ENCODE peak calls at places on chromosomes 7 and 10, in five cellular contexts. W is neuronal stem cell, R is H9, T is mesenchymal stem cell, O is H1. M is an unnamed sample.

GRCh38 chr7:128408709-128409434 is 910 bp downstream of the IMPDH1 start:
- DNase-seq in W (no peak), O (peak), T (peak), R (no peak), M (no peak)

GRCh38 chr7:75050501-75050900 is 23.1 kb downstream of the RCC1L start:
- DNase-seq in O (no peak), W (no peak), T (no peak), R (no peak), M (no peak)

GRCh38 chr7:76383089-76383944 is 24.5 kb upstream of the YWHAG start:
- DNase-seq in O (peak), R (peak), T (no peak), W (no peak), M (peak)

GRCh38 chr10:74752371-74752990 is 73.9 kb upstream of the KAT6B start:
- DNase-seq in R (peak), T (no peak), W (no peak), O (no peak), M (no peak)

GRCh38 chr10:64219271-64220025 is 698.2 kb downstream of the REEP3 start:
- DNase-seq in R (no peak), W (no peak), T (no peak), O (no peak), M (no peak)

GRCh38 chr10:133213641-133214467 is 16.2 kb upstream of the UTF1 start:
- DNase-seq in W (no peak), O (no peak), R (no peak), T (no peak), M (no peak)

GRCh38 chr10:49191349-49191748 is 3.2 kb upstream of the TMEM273 start:
- DNase-seq in O (no peak), W (no peak), R (no peak), T (no peak), M (no peak)

GRCh38 chr7:91165846-91166230 is 98.4 kb upstream of the FZD1 start:
- DNase-seq in R (no peak), T (peak), W (no peak), O (no peak), M (no peak)

GRCh38 chr10:7410800-7411670 is at the start of gene SFMBT2:
- DNase-seq in W (peak), T (peak), O (peak), R (peak), M (no peak)

GRCh38 chr7:41333506-41333905 is 369.4 kb downstream of the INHBA start:
- DNase-seq in W (no peak), T (peak), R (no peak), O (no peak), M (no peak)

GRCh38 chr7:8423057-8423456 is 10.4 kb upstream of the NXPH1 start:
- DNase-seq in O (no peak), W (no peak), T (no peak), R (no peak), M (no peak)

GRCh38 chr10:16494174-16494573 is 27.5 kb downstream of the C1QL3 start:
- DNase-seq in T (no peak), R (no peak), W (no peak), O (no peak), M (no peak)

GRCh38 chr7:867406-868188 is 8.8 kb upstream of the GET4 start:
- DNase-seq in R (no peak), O (no peak), W (no peak), T (no peak), M (no peak)

GRCh38 chr7:110775046-110775445 is 315.9 kb upstream of the LRRN3 start:
- DNase-seq in O (no peak), T (peak), R (no peak), W (no peak), M (peak)

DNA sequence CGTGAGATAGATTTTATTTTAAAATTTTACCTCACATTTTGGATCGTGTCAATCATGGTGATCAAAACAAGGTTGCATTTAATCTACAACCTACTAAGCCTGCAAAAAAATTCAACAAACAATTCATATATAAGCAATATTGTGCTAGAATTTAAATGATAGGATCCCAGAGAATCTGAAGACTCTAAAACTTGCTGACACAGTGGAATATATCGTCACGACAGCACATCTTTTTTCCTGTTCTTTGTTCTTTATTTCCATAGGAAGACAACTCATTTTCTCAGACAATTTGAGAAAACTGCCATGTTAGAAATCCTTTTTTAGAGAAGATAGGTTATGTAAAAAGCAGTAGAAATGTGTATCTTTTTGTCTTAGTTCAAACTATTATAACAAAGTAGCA is 820.2 kb upstream of the CELF2 start:
- DNase-seq in O (no peak), T (no peak), W (no peak), R (no peak), M (no peak)
- H2BK5ac ChIP-seq in O (no peak), T (no peak), W (no peak), R (no peak), M (no peak)

GRCh38 chr10:110163192-110163773 is 44.1 kb upstream of the MXI1 start:
- DNase-seq in W (no peak), T (no peak), R (peak), O (no peak), M (no peak)

GRCh38 chr10:110165867-110166266 is 41.5 kb upstream of the MXI1 start:
- DNase-seq in R (peak), O (peak), W (no peak), T (no peak), M (no peak)

GRCh38 chr10:110165239-110165638 is 42.2 kb upstream of the MXI1 start:
- DNase-seq in O (peak), T (no peak), W (no peak), R (peak), M (no peak)

GRCh38 chr10:110162749-110163148 is 44.7 kb upstream of the MXI1 start:
- DNase-seq in T (no peak), O (peak), W (no peak), R (peak), M (no peak)

DNA sequence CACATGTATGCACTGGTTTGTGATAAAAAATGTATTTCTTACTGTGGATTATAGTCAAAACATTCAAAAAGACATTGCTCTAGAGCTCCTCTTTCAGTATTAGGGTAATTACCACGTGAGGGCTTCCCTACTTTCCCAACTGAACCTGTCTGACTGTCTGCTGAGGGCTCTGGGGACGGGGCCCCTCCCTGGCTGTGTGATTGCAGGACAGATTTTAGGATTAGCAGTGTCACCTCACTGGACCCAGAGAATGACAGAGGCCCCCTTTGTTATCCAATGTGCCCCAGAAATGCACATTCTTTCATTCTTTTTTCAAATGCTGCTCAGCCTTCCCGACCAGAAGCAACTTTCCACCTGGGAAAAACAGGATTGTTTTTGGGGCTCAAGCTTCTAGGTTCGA is 43.6 kb upstream of the MXI1 start:
- DNase-seq in R (peak), O (no peak), W (no peak), T (no peak), M (no peak)
- H2BK12ac ChIP-seq in R (no peak), O (peak), W (no peak), T (no peak), M (no peak)

GRCh38 chr10:70052462-70053211 is at the start of gene MACROH2A2:
- DNase-seq in R (peak), W (peak), T (peak), O (peak), M (no peak)
- H3K4ac ChIP-seq in R (no peak), W (no peak), T (no peak), O (no peak), M (peak)

GRCh38 chr10:31956200-31956946 is 27.7 kb upstream of the ARHGAP12 start:
- DNase-seq in T (no peak), W (no peak), R (no peak), O (no peak), M (no peak)
- H2BK5ac ChIP-seq in T (no peak), W (no peak), R (no peak), O (no peak), M (no peak)

GRCh38 chr10:62067560-62067959 is 166.1 kb downstream of the ARID5B start:
- DNase-seq in W (no peak), O (no peak), T (no peak), R (no peak), M (no peak)
- H2BK12ac ChIP-seq in W (no peak), O (no peak), T (no peak), R (no peak), M (no peak)

GRCh38 chr7:84139986-84140729 is 54.4 kb downstream of the SEMA3A start:
- DNase-seq in R (no peak), T (no peak), O (no peak), W (no peak), M (no peak)

GRCh38 chr7:84136809-84137208 is 57.8 kb downstream of the SEMA3A start:
- DNase-seq in T (no peak), O (no peak), R (no peak), W (no peak), M (no peak)

GRCh38 chr7:84134169-84134568 is 60.4 kb downstream of the SEMA3A start:
- DNase-seq in O (no peak), T (no peak), W (no peak), R (no peak), M (no peak)

GRCh38 chr7:84137812-84138211 is 56.8 kb downstream of the SEMA3A start:
- DNase-seq in R (no peak), T (no peak), W (no peak), O (no peak), M (no peak)

GRCh38 chr7:84136336-84136735 is 58.3 kb downstream of the SEMA3A start:
- DNase-seq in T (no peak), W (no peak), R (no peak), O (no peak), M (no peak)
- H3K4ac ChIP-seq in T (no peak), W (no peak), R (no peak), O (no peak), M (no peak)

GRCh38 chr7:135159359-135160087 is 11.0 kb downstream of the CYREN start:
- DNase-seq in W (no peak), R (no peak), T (peak), O (no peak), M (no peak)

GRCh38 chr7:135160098-135160857 is 10.2 kb downstream of the CYREN start:
- DNase-seq in T (peak), O (no peak), R (no peak), W (no peak), M (no peak)

GRCh38 chr7:135162382-135163001 is 8.0 kb downstream of the CYREN start:
- DNase-seq in T (no peak), R (no peak), W (no peak), O (no peak), M (no peak)

GRCh38 chr7:135161669-135162068 is 8.8 kb downstream of the CYREN start:
- DNase-seq in O (no peak), T (no peak), W (no peak), R (no peak), M (no peak)

GRCh38 chr7:135160858-135161653 is 9.5 kb downstream of the CYREN start:
- DNase-seq in O (no peak), T (peak), W (no peak), R (no peak), M (no peak)
- H2BK5ac ChIP-seq in O (peak), T (peak), W (no peak), R (no peak), M (no peak)

DNA sequence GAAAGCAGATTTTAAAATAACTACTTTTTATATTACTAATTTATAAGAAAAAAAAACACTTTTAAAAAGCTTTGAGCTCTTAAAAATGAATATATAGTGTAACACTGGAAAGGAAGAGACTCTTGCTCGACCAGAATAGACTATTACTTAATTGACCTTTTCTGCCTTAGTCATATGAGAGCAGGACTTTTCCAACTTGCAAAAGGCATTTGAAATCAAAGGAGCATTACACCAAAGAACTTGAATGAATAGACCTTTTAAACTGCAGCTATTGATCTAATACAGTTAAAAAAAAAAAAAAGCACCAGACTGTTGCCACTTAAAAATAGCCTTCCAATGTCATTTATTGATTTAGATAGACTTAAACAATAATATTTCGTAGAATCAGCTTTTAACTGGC is 17.2 kb upstream of the SEMA3D start:
- DNase-seq in W (no peak), T (no peak), O (no peak), R (no peak), M (no peak)
- H2BK12ac ChIP-seq in W (no peak), T (no peak), O (no peak), R (no peak), M (no peak)

DNA sequence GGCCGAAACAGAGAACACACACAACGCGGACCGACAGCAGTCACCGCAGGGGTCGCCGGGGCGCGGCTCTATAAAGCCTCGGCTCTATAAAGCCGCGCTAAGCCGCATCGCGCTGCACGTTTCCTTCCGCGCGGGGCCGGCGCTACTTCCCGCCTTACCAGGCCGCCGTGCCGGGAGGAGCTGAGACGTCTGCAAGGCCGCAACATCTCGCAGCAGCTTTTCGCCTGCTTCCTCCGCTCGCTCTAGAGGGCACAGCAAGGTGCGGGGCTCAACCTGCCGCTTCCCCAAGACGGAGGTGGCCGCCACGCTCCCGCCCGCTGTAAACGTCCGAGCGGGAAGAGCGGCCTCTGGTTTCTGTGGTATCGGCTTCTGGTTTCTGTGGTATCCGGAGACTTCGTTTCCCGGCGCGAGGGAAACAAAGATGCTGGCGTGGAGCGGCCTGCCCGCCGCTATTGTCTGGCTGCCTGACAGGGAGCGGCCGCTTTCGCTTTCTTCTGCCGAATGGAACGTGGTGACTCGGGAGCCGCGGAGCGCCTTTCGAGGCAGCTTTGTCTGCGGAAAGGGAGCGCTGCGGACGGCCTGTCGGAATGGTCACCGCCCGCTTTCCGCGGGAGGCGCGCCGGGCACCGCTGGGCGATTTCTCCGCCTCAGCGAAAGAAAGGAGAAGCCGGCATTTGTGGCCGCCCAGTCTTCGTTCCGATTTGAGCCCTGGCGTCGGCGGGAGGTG is 91.8 kb downstream of the SPAG6 start:
- DNase-seq in O (peak), R (peak), W (peak), T (peak), M (peak)
- H3K4ac ChIP-seq in O (no peak), R (no peak), W (peak), T (peak), M (no peak)

GRCh38 chr10:35126062-35126529 is 550 bp upstream of the CREM start:
- DNase-seq in R (no peak), T (no peak), O (no peak), W (no peak), M (no peak)
- H2BK5ac ChIP-seq in R (no peak), T (no peak), O (peak), W (no peak), M (peak)